ENCODE peak calls at places on chromosome 5, in five cellular contexts. W is psoas muscle; L is Caco-2; A is H1; Y is effector memory CD4-positive, alpha-beta T cell. R is an unnamed sample.
A peak's percentile ranks its signal among the peaks of the same experiment; 100 is the strongest.

GRCh38 chr5:119397518-119398380 is 41.9 kb downstream of the TNFAIP8 start:
- DNase-seq in W (no peak), L (no peak), A (no peak), Y (no peak), R (peak; percentile 76)

GRCh38 chr5:43300112-43300511 is 13.1 kb downstream of the HMGCS1 start:
- DNase-seq in W (no peak), L (no peak), A (no peak), Y (no peak), R (no peak)

GRCh38 chr5:55923177-55923872 is 71.4 kb downstream of the IL6ST start:
- DNase-seq in W (no peak), L (no peak), A (peak; percentile 45), Y (no peak), R (no peak)

GRCh38 chr5:56327810-56328209 is 94.7 kb upstream of the ANKRD55 start:
- DNase-seq in W (no peak), L (no peak), A (no peak), Y (no peak), R (no peak)

GRCh38 chr5:93596676-93597441 is 13.8 kb downstream of the NR2F1 start:
- DNase-seq in W (no peak), L (peak; percentile 10), A (no peak), Y (no peak), R (no peak)

GRCh38 chr5:37637165-37637845 is 202.5 kb downstream of the GDNF start:
- DNase-seq in W (no peak), L (no peak), A (no peak), Y (no peak), R (peak; percentile 47)

GRCh38 chr5:90136952-90137528 is 272.5 kb downstream of the CETN3 start:
- DNase-seq in W (no peak), L (no peak), A (no peak), Y (no peak), R (no peak)

GRCh38 chr5:9209846-9210547 is 335.9 kb downstream of the SEMA5A start:
- DNase-seq in W (no peak), L (no peak), A (no peak), Y (no peak), R (no peak)

GRCh38 chr5:127419007-127419406 is 98.4 kb upstream of the PRRC1 start:
- DNase-seq in W (no peak), L (no peak), A (no peak), Y (no peak), R (no peak)

GRCh38 chr5:143041972-143042770 is 272.0 kb downstream of the ARHGAP26 start:
- DNase-seq in W (no peak), L (no peak), A (no peak), Y (no peak), R (peak; percentile 62)

DNA sequence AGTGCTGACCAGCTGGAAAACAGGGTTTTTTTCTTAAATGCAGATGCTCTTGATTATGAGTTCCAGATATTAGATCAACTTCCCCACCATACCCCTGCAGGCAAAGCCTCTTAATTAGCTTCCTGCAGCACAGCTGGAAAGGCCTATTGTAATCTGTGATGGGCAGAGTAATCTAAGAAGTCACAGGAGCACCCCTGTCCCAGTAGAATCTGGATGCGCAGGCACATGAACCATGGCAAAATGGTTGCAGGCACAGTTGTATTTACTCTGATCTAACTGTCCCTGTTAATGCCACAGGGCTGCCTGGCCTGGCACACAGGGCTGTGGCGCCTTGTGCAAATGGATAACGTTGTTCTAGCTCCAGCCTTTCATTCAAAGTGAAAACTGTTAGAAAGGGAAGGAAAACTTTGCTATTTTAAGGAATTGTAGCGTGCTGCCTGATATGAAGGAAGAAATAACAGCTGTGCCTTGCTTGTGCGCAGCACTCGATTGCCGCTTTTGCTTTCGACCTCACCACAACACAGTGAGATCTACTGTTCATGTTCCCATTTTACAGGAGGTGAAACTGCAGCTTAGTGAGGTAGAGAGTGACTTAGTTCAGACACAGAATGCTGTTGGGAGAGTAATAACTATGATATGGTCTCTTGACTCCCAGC is 2.3 kb downstream of the TGFBI start:
- DNase-seq in W (no peak), L (no peak), A (no peak), Y (no peak), R (no peak)
- H3K4me1 ChIP-seq in W (peaks cover 25% of the 10 kb centered on the region), L (peaks cover 16% of the 10 kb centered on the region), A (no peaks in the 10 kb centered on the region), Y (peaks cover 5% of the 10 kb centered on the region), R (peaks cover 19% of the 10 kb centered on the region)

DNA sequence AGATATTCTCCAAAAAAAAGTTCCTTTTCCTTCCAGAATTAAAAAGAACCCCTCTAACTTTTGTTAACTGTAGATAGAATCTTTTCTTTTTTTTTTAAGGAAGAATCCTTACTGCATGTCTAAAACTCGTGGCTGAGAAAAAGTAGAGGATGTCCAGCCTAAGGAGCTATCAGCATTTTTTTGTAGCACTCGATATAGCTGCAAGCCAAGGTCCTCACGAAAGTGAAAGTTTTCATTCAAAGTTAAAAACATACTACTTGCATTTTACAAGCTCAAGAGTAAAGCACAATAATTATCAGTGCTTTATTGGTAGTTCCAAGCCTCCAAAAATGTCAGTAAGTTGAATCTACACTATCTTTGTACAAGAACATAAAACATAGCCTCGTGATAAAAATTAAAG is 28.7 kb upstream of the ZSWIM6 start:
- DNase-seq in W (no peak), L (no peak), A (no peak), Y (no peak), R (no peak)
- H3K4me1 ChIP-seq in W (peaks cover 24% of the 10 kb centered on the region), L (peaks cover 66% of the 10 kb centered on the region), A (peaks cover 6% of the 10 kb centered on the region), Y (no peaks in the 10 kb centered on the region), R (peaks cover 40% of the 10 kb centered on the region)

GRCh38 chr5:14417792-14418765 is 163.5 kb upstream of the OTULINL start:
- DNase-seq in W (no peak), L (no peak), A (no peak), Y (no peak), R (peak; percentile 47)
- H3K4me1 ChIP-seq in W (no peaks in the 10 kb centered on the region), L (no peaks in the 10 kb centered on the region), A (peaks cover 9% of the 10 kb centered on the region), Y (peaks cover 28% of the 10 kb centered on the region), R (peaks cover 25% of the 10 kb centered on the region)

GRCh38 chr5:124630767-124631704 is 115.4 kb downstream of the ZNF608 start:
- DNase-seq in W (no peak), L (no peak), A (no peak), Y (no peak), R (peak; percentile 55)
- H3K4me1 ChIP-seq in W (peaks cover 10% of the 10 kb centered on the region), L (peaks cover 39% of the 10 kb centered on the region), A (no peaks in the 10 kb centered on the region), Y (no peaks in the 10 kb centered on the region), R (peaks cover 29% of the 10 kb centered on the region)

DNA sequence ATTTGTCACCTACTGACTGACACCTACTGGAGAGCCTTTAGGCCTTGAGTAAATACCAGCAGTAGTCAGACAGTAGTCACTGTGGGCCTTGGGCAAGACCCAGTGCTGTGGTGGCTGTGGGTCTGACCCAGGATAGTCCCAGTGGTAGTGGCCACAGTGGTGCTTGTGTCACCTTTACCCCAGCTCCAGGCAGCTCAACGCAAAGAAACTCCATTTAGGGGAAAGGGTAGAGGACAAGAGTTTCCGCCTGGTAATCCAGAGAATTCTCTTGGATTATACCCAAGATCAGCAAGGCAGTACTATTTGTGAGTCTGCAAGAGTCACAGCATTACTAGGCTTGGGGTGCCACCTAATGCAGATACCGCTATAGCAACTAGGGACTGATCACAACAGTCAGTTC is 28.9 kb downstream of the CERT1 start:
- DNase-seq in W (no peak), L (no peak), A (no peak), Y (no peak), R (no peak)
- H3K4me1 ChIP-seq in W (peaks cover 9% of the 10 kb centered on the region), L (no peaks in the 10 kb centered on the region), A (peaks cover 14% of the 10 kb centered on the region), Y (no peaks in the 10 kb centered on the region), R (no peaks in the 10 kb centered on the region)

GRCh38 chr5:159050408-159051091 is 49.2 kb downstream of the EBF1 start:
- DNase-seq in W (no peak), L (no peak), A (no peak), Y (no peak), R (no peak)
- H3K4me1 ChIP-seq in W (peaks cover 7% of the 10 kb centered on the region), L (no peaks in the 10 kb centered on the region), A (peaks cover 12% of the 10 kb centered on the region), Y (no peaks in the 10 kb centered on the region), R (peaks cover 21% of the 10 kb centered on the region)

GRCh38 chr5:17805426-17805825 is 171.2 kb downstream of the TAF11L14 start:
- DNase-seq in W (no peak), L (no peak), A (no peak), Y (no peak), R (no peak)
- H3K4me1 ChIP-seq in W (no peaks in the 10 kb centered on the region), L (peaks cover under 1% of the 10 kb centered on the region), A (no peaks in the 10 kb centered on the region), Y (no peaks in the 10 kb centered on the region), R (no peaks in the 10 kb centered on the region)

GRCh38 chr5:96967400-96967799 is 31.5 kb downstream of the LNPEP start:
- DNase-seq in W (no peak), L (no peak), A (no peak), Y (no peak), R (no peak)
- H3K4me1 ChIP-seq in W (peaks cover 66% of the 10 kb centered on the region), L (peaks cover 10% of the 10 kb centered on the region), A (no peaks in the 10 kb centered on the region), Y (peaks cover 20% of the 10 kb centered on the region), R (peaks cover 10% of the 10 kb centered on the region)

DNA sequence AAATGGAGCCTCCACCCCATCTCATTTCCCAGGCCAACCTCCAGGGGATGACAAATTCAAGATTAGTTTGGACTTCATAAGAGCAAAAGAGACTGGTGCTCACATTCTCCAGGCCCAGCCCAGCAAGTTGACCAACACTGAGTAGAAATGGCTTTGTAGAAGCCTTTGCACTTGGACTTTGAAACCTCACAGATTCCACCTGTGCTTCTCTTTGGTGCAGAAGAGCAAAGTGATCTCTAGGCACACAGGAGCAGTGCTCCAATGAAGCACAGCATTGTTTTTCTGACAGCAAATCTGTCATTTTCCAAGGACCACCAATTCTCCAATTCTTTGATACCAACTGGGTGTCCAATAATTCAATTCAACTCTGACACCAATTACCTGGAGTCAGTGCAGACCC is 17.1 kb upstream of the RNF145 start:
- DNase-seq in W (no peak), L (no peak), A (no peak), Y (no peak), R (no peak)
- H3K4me1 ChIP-seq in W (no peaks in the 10 kb centered on the region), L (peaks cover 4% of the 10 kb centered on the region), A (no peaks in the 10 kb centered on the region), Y (no peaks in the 10 kb centered on the region), R (no peaks in the 10 kb centered on the region)

R was measured in fibroblast of lung.